ENCODE peak calls at places on chromosomes 13 and 19, in four cellular contexts. I, E, U and C are unnamed samples.

GRCh38 chr13:41139296-41139966 is 6.8 kb upstream of the KBTBD6 start:
- DNase-seq in I (no peak), E (peak), U (no peak), C (no peak)

GRCh38 chr13:101915333-101915732 is 462.9 kb downstream of the ITGBL1 start:
- DNase-seq in I (no peak), E (no peak), U (no peak), C (no peak)

GRCh38 chr19:5339950-5340636 is 519 bp downstream of the PTPRS start:
- DNase-seq in I (no peak), E (no peak), U (no peak), C (no peak)

GRCh38 chr13:42660367-42660965 is 86.5 kb downstream of the TNFSF11 start:
- DNase-seq in I (no peak), E (peak), U (no peak), C (peak)

GRCh38 chr13:71879129-71879535 is 12.1 kb upstream of the DACH1 start:
- DNase-seq in I (peak), E (peak), U (peak), C (peak)

GRCh38 chr13:54611400-54611799 is 1582.8 kb downstream of the OLFM4 start:
- DNase-seq in I (no peak), E (no peak), U (no peak), C (no peak)

GRCh38 chr19:28633223-28634030 is 579.5 kb downstream of the UQCRFS1 start:
- DNase-seq in I (peak), E (peak), U (peak), C (peak)

GRCh38 chr13:94433055-94433947 is 46.2 kb downstream of the DCT start:
- DNase-seq in I (peak), E (no peak), U (peak), C (no peak)

GRCh38 chr13:49298903-49299605 is 51.3 kb downstream of the CDADC1 start:
- DNase-seq in I (peak), E (no peak), U (no peak), C (no peak)

GRCh38 chr19:18850560-18851375 is 19.0 kb downstream of the UPF1 start:
- DNase-seq in I (no peak), E (no peak), U (no peak), C (no peak)

GRCh38 chr19:48858984-48859710 is 9.3 kb downstream of the PLEKHA4 start:
- DNase-seq in I (no peak), E (no peak), U (peak), C (no peak)

GRCh38 chr13:113664751-113665581 is 2.1 kb upstream of the GRK1 start:
- DNase-seq in I (no peak), E (no peak), U (no peak), C (no peak)

GRCh38 chr13:43196171-43196611 is 172.8 kb downstream of the DNAJC15 start:
- DNase-seq in I (no peak), E (peak), U (no peak), C (peak)

GRCh38 chr13:28449826-28450773 is 44.8 kb downstream of the FLT1 start:
- DNase-seq in I (peak), E (no peak), U (no peak), C (peak)

GRCh38 chr13:35771898-35772297 is 295.4 kb upstream of the MAB21L1 start:
- DNase-seq in I (peak), E (peak), U (no peak), C (peak)

GRCh38 chr13:30551194-30551593 is 66.5 kb upstream of the USPL1 start:
- DNase-seq in I (peak), E (peak), U (no peak), C (peak)

GRCh38 chr13:89457977-89458376 is 1786.8 kb downstream of the SLITRK5 start:
- DNase-seq in I (peak), E (peak), U (no peak), C (peak)

GRCh38 chr13:98517576-98518310 is 59.2 kb downstream of the STK24 start:
- DNase-seq in I (no peak), E (no peak), U (no peak), C (no peak)

GRCh38 chr13:83265279-83265678 is 617.0 kb downstream of the SLITRK1 start:
- DNase-seq in I (no peak), E (no peak), U (no peak), C (no peak)

GRCh38 chr13:110001622-110002275 is 215.4 kb upstream of the IRS2 start:
- DNase-seq in I (no peak), E (peak), U (no peak), C (peak)

GRCh38 chr13:75445717-75446529 is 36.0 kb downstream of the TBC1D4 start:
- DNase-seq in I (no peak), E (peak), U (no peak), C (peak)

GRCh38 chr19:50207730-50208129 is 4.3 kb downstream of the MYH14 start:
- DNase-seq in I (no peak), E (no peak), U (no peak), C (no peak)

GRCh38 chr19:18167975-18168645 is 5.5 kb upstream of the IFI30 start:
- DNase-seq in I (no peak), E (peak), U (no peak), C (peak)

GRCh38 chr19:42282810-42283247 is 13.8 kb downstream of the CIC start:
- DNase-seq in I (no peak), E (no peak), U (no peak), C (no peak)

GRCh38 chr13:42878721-42879120 is 97.3 kb downstream of the FAM216B start:
- DNase-seq in I (no peak), E (no peak), U (no peak), C (no peak)

GRCh38 chr19:29876414-29876813 is 64.6 kb downstream of the CCNE1 start:
- DNase-seq in I (no peak), E (no peak), U (no peak), C (no peak)

GRCh38 chr13:75467009-75467728 is 14.8 kb downstream of the TBC1D4 start:
- DNase-seq in I (no peak), E (no peak), U (no peak), C (no peak)

GRCh38 chr13:78603240-78603947 is at the start of gene POU4F1:
- DNase-seq in I (peak), E (peak), U (peak), C (no peak)

GRCh38 chr13:38542601-38543000 is 144.3 kb upstream of the FREM2 start:
- DNase-seq in I (no peak), E (no peak), U (no peak), C (no peak)

GRCh38 chr13:29496241-29496712 is 99.2 kb downstream of the SLC7A1 start:
- DNase-seq in I (no peak), E (no peak), U (no peak), C (no peak)

GRCh38 chr19:6417713-6418561 is 6.7 kb downstream of the KHSRP start:
- DNase-seq in I (peak), E (peak), U (no peak), C (peak)

GRCh38 chr13:25662516-25662915 is 290.7 kb downstream of the ATP8A2 start:
- DNase-seq in I (no peak), E (no peak), U (no peak), C (no peak)

GRCh38 chr19:46353730-46354528 is 7.0 kb downstream of the PPP5C start:
- DNase-seq in I (no peak), E (no peak), U (no peak), C (no peak)

GRCh38 chr13:109874921-109875454 is 88.6 kb upstream of the IRS2 start:
- DNase-seq in I (no peak), E (peak), U (no peak), C (peak)

GRCh38 chr13:106507560-106508274 is 27.7 kb downstream of the EFNB2 start:
- DNase-seq in I (peak), E (peak), U (no peak), C (peak)

GRCh38 chr19:2461751-2462634 is 5.2 kb upstream of the LMNB2 start:
- DNase-seq in I (peak), E (peak), U (peak), C (peak)
- H2AK5ac ChIP-seq in I (no peak), E (peak), U (no peak), C (no peak)

DNA sequence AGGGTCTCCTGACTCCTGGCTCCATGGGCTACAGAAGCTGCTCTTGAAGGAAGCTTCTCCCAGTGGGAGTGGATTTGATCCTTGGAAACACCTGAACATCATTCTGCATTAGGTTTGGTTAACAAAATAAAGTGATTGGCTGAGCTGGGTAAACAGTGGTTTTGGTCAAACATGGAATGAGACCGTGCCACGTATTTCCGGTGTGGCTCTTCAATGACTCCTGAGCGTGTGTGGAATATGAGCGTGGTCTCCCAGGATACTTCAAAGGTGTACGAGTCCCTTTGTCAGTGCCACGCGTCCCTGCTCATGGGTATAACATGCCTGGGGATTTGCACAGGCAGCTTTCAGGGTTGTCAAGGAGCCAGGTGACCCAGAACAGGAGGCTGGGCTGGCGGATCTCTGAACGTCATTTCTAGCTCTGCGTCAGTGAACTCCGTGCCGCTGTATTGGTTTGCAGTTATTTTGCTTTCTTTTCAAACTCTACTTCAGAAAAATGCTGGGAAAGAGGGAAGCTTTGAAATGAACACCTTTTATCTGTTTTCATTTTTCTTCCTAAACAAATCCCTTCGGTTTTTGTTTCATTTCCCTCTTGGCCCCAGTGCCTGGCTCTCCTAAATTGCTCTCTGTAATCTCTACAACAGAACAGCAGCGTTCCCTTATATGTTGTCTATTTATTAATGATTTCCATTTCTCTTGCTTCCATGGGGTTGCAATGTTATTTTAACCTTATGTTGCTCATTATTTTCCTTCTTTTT is 26.3 kb upstream of the GJB6 start:
- DNase-seq in I (no peak), E (no peak), U (no peak), C (no peak)
- H4K8ac ChIP-seq in I (no peak), E (no peak), U (no peak), C (no peak)

GRCh38 chr19:56692496-56692895 is 20.9 kb upstream of the ZNF835 start:
- DNase-seq in I (peak), E (no peak), U (no peak), C (no peak)
- H2AK5ac ChIP-seq in I (no peak), E (no peak), U (no peak), C (no peak)

DNA sequence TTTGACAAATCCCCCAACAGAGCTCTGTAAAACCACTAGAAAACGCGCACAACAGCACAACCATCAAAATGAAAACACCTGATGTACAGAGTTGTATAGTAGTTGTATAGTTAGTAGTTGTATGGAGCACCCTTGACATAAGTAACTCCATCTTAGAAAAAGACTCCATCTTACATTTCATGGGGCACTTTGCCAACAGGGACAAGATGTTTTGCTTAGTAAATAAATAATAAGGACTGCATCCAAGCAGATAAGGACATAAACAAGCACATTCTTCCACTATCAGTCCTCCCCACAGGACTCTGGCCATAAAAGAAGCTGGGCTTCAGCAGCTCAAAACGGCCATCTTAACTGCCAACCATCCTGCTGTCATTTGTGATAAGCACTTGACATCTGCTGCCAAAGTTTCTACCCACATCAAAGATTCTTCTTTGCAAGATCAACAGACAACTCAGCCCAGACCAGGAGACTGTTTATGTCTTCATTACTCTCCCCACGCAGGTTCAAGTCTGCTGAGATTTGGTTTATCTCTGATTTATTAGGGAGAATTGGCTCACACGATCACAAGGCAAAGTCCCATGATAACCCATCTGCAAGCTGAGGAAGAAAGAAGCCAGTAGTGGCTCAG is 20.7 kb upstream of the ZNF331 start:
- DNase-seq in I (no peak), E (no peak), U (no peak), C (no peak)
- H4K8ac ChIP-seq in I (no peak), E (no peak), U (no peak), C (no peak)

GRCh38 chr19:38561053-38561606 is 56.6 kb downstream of the MAP4K1 start:
- DNase-seq in I (no peak), E (no peak), U (no peak), C (no peak)
- H2AK5ac ChIP-seq in I (no peak), E (no peak), U (no peak), C (no peak)

GRCh38 chr13:112332727-112333126 is 43.4 kb upstream of the SPACA7 start:
- DNase-seq in I (no peak), E (no peak), U (no peak), C (no peak)
- H4K8ac ChIP-seq in I (no peak), E (no peak), U (no peak), C (no peak)

DNA sequence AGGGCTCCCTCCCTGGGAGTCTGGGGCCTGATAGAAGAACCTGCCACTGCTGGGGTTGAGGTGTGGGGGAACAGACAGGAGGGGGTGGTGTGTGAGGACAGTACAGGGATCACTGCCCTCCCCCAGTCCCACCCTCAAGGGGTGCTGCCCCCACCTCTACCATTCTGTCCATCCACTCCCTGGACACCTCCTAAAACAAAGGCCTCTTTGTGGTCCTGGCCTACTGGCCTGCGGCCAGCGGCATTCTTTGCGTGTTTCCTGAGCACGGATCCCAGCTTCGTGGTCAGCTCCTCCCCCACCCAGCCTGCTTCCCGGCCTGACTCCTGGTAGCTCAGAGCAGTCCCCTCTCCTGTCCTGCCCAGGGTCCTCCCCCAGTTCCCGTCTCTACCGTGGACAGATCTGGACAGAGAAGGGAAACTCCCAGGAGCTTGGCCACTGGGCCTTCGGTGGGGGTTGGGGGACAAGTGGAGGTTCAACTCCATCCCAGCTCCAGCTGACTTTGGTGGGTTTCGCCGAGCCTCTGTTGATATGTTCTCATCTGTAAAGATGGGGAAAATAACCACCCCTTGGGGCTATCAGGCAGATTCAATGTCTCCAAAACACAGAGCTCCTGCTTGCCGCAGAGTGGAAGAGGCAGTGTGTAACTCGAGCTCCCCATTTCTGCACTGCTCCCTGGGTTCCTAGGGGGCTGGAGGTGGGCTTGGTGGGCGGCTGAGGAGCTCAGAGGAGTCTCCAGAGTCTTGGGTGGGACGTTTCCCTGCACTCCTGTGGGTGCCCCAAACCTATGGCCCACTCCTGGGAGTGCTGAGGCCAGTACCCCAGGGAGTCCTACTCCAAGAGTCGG is 48.7 kb downstream of the LYL1 start:
- DNase-seq in I (peak), E (peak), U (no peak), C (peak)
- H2AK5ac ChIP-seq in I (no peak), E (peak), U (no peak), C (peak)

GRCh38 chr19:10625003-10625761 is at the start of gene SLC44A2:
- DNase-seq in I (peak), E (peak), U (peak), C (peak)
- H4K8ac ChIP-seq in I (no peak), E (peak), U (no peak), C (peak)

GRCh38 chr19:1507763-1508506 is 4.9 kb downstream of the ADAMTSL5 start:
- DNase-seq in I (peak), E (peak), U (peak), C (peak)
- H2AK5ac ChIP-seq in I (no peak), E (peak), U (no peak), C (no peak)

DNA sequence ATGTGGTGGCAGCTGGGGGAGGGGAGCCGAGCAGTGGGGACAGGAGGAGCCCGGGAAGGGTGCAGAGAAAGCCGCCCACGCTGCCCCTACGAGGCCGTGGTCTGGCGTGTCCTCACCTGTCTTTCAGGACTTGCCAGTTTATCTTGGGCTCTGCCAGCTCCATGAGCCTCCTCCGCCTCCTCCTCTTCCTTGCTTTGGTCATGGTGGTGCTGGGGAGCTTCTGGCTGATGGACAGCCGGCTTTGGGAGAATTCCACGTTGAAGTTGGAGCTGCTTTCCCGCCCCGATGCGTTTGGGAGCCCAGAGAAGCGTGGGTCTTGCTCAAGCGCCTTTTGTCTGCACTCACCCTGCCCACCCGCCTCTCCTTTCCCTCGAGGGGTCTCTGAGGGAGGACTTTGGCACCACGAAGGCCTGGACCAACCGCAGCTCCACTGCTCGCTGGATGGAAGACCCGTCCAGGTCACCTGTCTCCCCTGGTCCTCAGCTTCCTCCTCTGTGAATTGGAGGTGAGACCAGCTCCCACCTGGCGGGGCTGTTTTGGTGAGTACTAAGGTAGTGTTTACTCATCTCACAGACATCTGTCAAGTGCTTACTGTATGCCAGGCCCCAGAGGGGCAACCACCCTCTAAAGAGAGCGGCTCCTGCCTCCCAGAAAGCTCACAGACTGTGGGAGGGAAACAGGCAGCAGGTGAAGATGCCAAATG is 29.7 kb upstream of the MIER2 start:
- DNase-seq in I (no peak), E (no peak), U (no peak), C (no peak)
- H4K8ac ChIP-seq in I (no peak), E (no peak), U (no peak), C (no peak)